ENCODE peak calls at places on chromosome 5, in ten cellular contexts. N is CD4-positive, alpha-beta T cell; C is thyroid gland; T is brain microvascular endothelial cell; G is astrocyte of the cerebellum; A is AG10803; H is glutamatergic neuron; U is activated B cell treated with CpG ODN at 0.5 μM for 24 hours; R is left ventricle myocardium inferior; Z is GM13977. Q is an unnamed sample.
A peak's percentile ranks its signal among the peaks of the same experiment; 100 is the strongest.

GRCh38 chr5:141638771-141639170 is 2.0 kb downstream of the RELL2 start:
- DNase-seq in R (no peak), G (no peak), H (no peak), A (no peak), Z (no peak), U (no peak), C (no peak), N (no peak), T (no peak), Q (no peak)

GRCh38 chr5:78328585-78329173 is 31.7 kb upstream of the SCAMP1 start:
- DNase-seq in T (no peak), N (no peak), A (peak; percentile 54), Z (no peak), H (no peak), U (no peak), C (no peak), R (no peak), G (no peak), Q (no peak)

GRCh38 chr5:156589859-156590216 is 260.3 kb upstream of the PPP1R2B start:
- DNase-seq in H (no peak), C (no peak), R (no peak), N (no peak), G (no peak), Z (no peak), T (no peak), A (no peak), U (no peak), Q (no peak)

GRCh38 chr5:69049796-69050195 is 44.0 kb upstream of the SLC30A5 start:
- DNase-seq in A (no peak), N (no peak), R (no peak), U (no peak), C (no peak), T (no peak), Z (no peak), H (no peak), G (no peak), Q (no peak)

GRCh38 chr5:37696190-37697021 is 143.4 kb downstream of the GDNF start:
- DNase-seq in N (no peak), C (no peak), H (no peak), A (peak; percentile 48), Z (no peak), R (no peak), U (no peak), T (peak; percentile 9), G (peak; percentile 55), Q (no peak)

GRCh38 chr5:59709833-59710232 is 183.7 kb downstream of the PDE4D start:
- DNase-seq in G (peak; percentile 75), A (peak; percentile 77), N (no peak), Z (no peak), U (no peak), H (no peak), T (peak; percentile 90), C (no peak), R (no peak), Q (no peak)

GRCh38 chr5:148378670-148379069 is 5.1 kb upstream of the FBXO38 start:
- DNase-seq in A (no peak), N (no peak), H (no peak), Z (no peak), R (no peak), U (no peak), C (no peak), T (no peak), G (no peak), Q (no peak)

GRCh38 chr5:112757468-112758208 is 20.0 kb downstream of the APC start:
- DNase-seq in A (peak; percentile 67), H (no peak), N (no peak), C (no peak), U (no peak), T (no peak), G (peak; percentile 66), R (no peak), Z (peak; percentile 30), Q (no peak)

GRCh38 chr5:41788800-41789395 is 81.3 kb downstream of the OXCT1 start:
- DNase-seq in N (no peak), A (peak; percentile 40), G (peak; percentile 76), Z (no peak), H (no peak), R (no peak), T (peak; percentile 86), C (no peak), U (no peak), Q (no peak)

GRCh38 chr5:180799902-180800801 is 2.5 kb downstream of the MGAT1 start:
- DNase-seq in Z (no peak), G (no peak), H (no peak), R (no peak), A (peak; percentile 83), C (no peak), U (no peak), N (no peak), T (peak; percentile 82), Q (no peak)

GRCh38 chr5:116834796-116835515 is 260.3 kb upstream of the SEMA6A start:
- DNase-seq in R (no peak), A (no peak), N (no peak), G (no peak), C (no peak), T (no peak), H (no peak), U (no peak), Z (no peak), Q (no peak)

GRCh38 chr5:101728933-101729332 is 567.2 kb downstream of the SLCO4C1 start:
- DNase-seq in N (no peak), Z (no peak), A (no peak), T (no peak), U (no peak), H (no peak), G (no peak), C (no peak), R (no peak), Q (no peak)
- TF ChIP-seq CTCF in N (no peak), Z (peak; percentile 24), A (no peak), T (no peak), U (no peak), H (no peak), G (peak; percentile 42), C (no peak), R (no peak), Q (peak; percentile 6)

GRCh38 chr5:178588769-178589168 is 1.4 kb downstream of the COL23A1 start:
- DNase-seq in U (no peak), T (no peak), G (no peak), N (no peak), A (no peak), H (no peak), R (no peak), Z (no peak), C (no peak), Q (no peak)

GRCh38 chr5:178589180-178590140 is 733 bp downstream of the COL23A1 start:
- DNase-seq in U (no peak), C (peak; percentile 72), A (peak; percentile 26), Z (peak; percentile 47), N (no peak), H (peak; percentile 78), T (no peak), R (peak; percentile 41), G (no peak), Q (no peak)

GRCh38 chr5:178587793-178588611 is 2.2 kb downstream of the COL23A1 start:
- DNase-seq in H (no peak), Z (no peak), T (no peak), G (no peak), N (no peak), C (peak; percentile 83), U (no peak), R (no peak), A (no peak), Q (no peak)

GRCh38 chr5:178590924-178591423 is 781 bp upstream of the COL23A1 start:
- DNase-seq in N (no peak), A (peak; percentile 51), G (no peak), T (no peak), Z (no peak), U (no peak), R (no peak), H (no peak), C (no peak), Q (no peak)

DNA sequence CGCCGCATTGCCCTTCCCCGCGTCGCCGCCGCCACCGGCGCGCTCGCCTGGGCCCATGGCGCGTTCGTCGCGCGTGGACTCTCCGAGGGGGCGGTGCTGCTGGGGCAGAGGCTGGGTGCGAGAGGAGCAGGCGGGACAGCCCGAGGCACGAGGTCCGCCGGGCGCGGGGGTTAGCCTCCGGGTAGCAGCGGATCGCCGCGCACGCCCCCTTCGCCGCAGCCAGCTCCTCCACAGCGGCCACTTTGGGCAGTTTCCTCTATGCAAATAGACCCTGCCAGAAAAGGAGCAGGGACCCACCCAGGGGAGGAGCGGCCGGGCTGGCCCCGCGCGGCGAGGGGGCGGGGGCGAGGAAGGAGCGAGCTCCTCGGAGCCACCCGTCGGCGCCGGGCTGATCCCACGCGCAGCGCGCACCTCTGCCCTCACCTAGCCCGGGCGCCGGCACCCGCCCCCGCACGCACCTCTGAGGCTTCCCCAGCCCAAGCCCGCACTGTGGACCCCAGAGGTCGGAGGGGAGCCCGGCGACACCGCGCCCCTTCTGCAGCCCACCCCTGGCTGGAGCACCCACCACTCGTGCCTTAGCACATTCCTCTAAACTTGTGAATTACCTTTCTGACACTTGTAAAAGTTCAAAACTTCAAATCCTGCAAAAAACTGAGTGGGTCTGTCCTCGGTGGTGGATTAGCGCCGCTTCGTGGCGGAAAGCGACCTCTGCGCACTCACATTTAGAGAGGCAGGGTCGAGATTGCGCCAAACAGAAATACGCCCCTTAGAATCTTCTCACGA is at the start of gene COL23A1:
- DNase-seq in C (peak; percentile 86), U (no peak), G (peak; percentile 23), N (peak; percentile 19), R (peak; percentile 72), Z (peak; percentile 72), A (peak; percentile 27), H (peak; percentile 76), T (peak; percentile 46), Q (no peak)
- TF ChIP-seq CTCF in C (peak; percentile 85), U (no peak), G (peak; percentile 88), N (peak; percentile 32), R (peak; percentile 73), Z (peak; percentile 72), A (peak; percentile 70), H (peak; percentile 74), T (peak; percentile 81), Q (peak; percentile 16)

DNA sequence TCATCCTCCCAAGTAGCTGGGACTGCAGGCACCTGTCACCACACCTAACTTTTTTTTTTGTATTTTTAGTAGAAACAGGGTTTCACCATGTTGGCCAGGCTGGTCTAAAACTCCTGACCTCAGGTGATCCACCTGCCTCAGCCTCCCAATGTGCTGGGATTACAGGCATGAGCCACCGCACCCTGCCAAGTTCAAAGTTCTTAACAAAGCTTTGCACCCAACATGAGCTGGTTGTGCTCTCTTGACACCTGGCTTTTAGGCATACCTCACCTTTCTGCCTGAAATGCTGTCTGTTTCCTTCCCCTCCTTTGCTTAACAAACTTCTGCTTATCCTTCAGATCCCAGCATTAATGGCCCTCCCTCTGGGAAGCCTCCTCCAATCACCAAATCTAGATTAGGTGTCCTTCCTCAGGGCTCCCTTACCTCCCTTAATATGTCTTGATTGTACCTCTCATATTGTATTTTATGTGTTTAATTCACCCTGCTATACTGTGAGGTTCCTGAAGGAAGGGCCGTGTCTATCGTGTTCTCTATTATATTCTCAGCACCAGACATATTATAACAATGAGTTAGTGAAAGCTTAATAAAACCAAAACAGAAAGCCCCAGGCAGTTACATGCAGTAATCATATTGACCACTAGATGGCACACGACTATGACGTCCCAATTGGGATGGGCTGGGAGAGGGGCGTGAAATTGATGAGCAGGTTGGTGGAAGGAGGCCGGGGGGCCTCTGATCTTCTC is 62.9 kb upstream of the PPARGC1B start:
- DNase-seq in T (peak; percentile 42), Z (peak; percentile 65), H (no peak), U (no peak), A (no peak), G (no peak), N (no peak), R (no peak), C (no peak), Q (peak; percentile 44)
- TF ChIP-seq CTCF in T (peak; percentile 84), Z (peak; percentile 75), H (peak; percentile 93), U (peak; percentile 94), A (peak; percentile 80), G (peak; percentile 76), N (peak; percentile 53), R (peak; percentile 87), C (peak; percentile 62), Q (peak; percentile 93)

GRCh38 chr5:39148983-39149534 is 70.3 kb downstream of the FYB1 start:
- DNase-seq in Z (peak; percentile 11), H (no peak), G (peak; percentile 0), R (no peak), T (no peak), A (peak; percentile 20), N (no peak), U (no peak), C (no peak), Q (no peak)
- TF ChIP-seq CTCF in Z (peak; percentile 35), H (peak; percentile 56), G (peak; percentile 4), R (peak; percentile 35), T (peak; percentile 29), A (peak; percentile 52), N (peak; percentile 66), U (no peak), C (peak; percentile 47), Q (peak; percentile 65)

Q was measured in DND-41.